ENCODE peak calls at places on chromosome 1, in five cellular contexts. D, Y, T, W and X are unnamed samples.

GRCh38 chr1:162087118-162087517 is 17.6 kb downstream of the NOS1AP start:
- DNase-seq in D (no peak), T (no peak), Y (no peak), W (no peak), X (no peak)

GRCh38 chr1:180343931-180344406 is 113.9 kb downstream of the LHX4 start:
- DNase-seq in W (no peak), D (peak; percentile 30), Y (no peak), T (no peak), X (no peak)

GRCh38 chr1:243447342-243447741 is 191.5 kb downstream of the SDCCAG8 start:
- DNase-seq in W (no peak), Y (no peak), T (peak; percentile 67), D (no peak), X (no peak)

GRCh38 chr1:2151252-2151651 is 43.3 kb downstream of the FAAP20 start:
- DNase-seq in Y (no peak), T (no peak), W (no peak), D (no peak), X (no peak)

GRCh38 chr1:194544012-194544411 is 1357.6 kb upstream of the B3GALT2 start:
- DNase-seq in D (no peak), W (no peak), Y (no peak), T (no peak), X (no peak)

GRCh38 chr1:7248402-7248805 is 463.1 kb downstream of the CAMTA1 start:
- DNase-seq in Y (no peak), D (no peak), T (no peak), W (no peak), X (no peak)

GRCh38 chr1:28161770-28162550 is 14.5 kb downstream of the PTAFR start:
- DNase-seq in T (no peak), Y (no peak), D (no peak), W (no peak), X (no peak)

GRCh38 chr1:163060343-163061007 is 8.7 kb upstream of the RGS4 start:
- DNase-seq in Y (no peak), W (no peak), T (no peak), D (no peak), X (no peak)

GRCh38 chr1:227094249-227094966 is 154.3 kb downstream of the COQ8A start:
- DNase-seq in D (no peak), T (no peak), W (no peak), Y (peak; percentile 28), X (peak; percentile 78)

GRCh38 chr1:68384321-68384813 is 65.4 kb downstream of the RPE65 start:
- DNase-seq in T (no peak), Y (peak; percentile 99), W (no peak), D (no peak), X (peak; percentile 11)

GRCh38 chr1:236016782-236017400 is 48.0 kb downstream of the NID1 start:
- DNase-seq in D (no peak), Y (no peak), W (no peak), T (no peak), X (no peak)

GRCh38 chr1:156248323-156248683 is 447 bp upstream of the PAQR6 start:
- DNase-seq in D (no peak), Y (no peak), T (no peak), W (no peak), X (no peak)

GRCh38 chr1:156253634-156254033 is 5.8 kb upstream of the PAQR6 start:
- DNase-seq in D (no peak), T (no peak), Y (no peak), W (no peak), X (no peak)

GRCh38 chr1:156247460-156248322 is at the start of gene PAQR6:
- DNase-seq in Y (no peak), W (peak; percentile 64), D (no peak), T (no peak), X (peak; percentile 53)

GRCh38 chr1:156249593-156249992 is 1.7 kb upstream of the PAQR6 start:
- DNase-seq in T (no peak), Y (no peak), W (no peak), D (no peak), X (no peak)

GRCh38 chr1:156251527-156251926 is 3.7 kb upstream of the PAQR6 start:
- DNase-seq in W (no peak), T (no peak), Y (no peak), D (no peak), X (no peak)
- TF ChIP-seq RAD21 in W (no peak), T (no peak), Y (no peak), D (no peak), X (no peak)

GRCh38 chr1:188669715-188670114 is 1807.9 kb downstream of the BRINP3 start:
- DNase-seq in W (no peak), D (no peak), Y (no peak), T (no peak), X (no peak)
- TF ChIP-seq CEBPB in W (no peak), D (no peak), Y (no peak), T (no peak), X (no peak)

GRCh38 chr1:32073387-32074229 is 869 bp downstream of the TMEM39B start:
- DNase-seq in W (no peak), D (peak; percentile 54), T (no peak), Y (no peak), X (no peak)
- TF ChIP-seq YY1 in W (no peak), D (no peak), T (no peak), Y (no peak), X (no peak)

DNA sequence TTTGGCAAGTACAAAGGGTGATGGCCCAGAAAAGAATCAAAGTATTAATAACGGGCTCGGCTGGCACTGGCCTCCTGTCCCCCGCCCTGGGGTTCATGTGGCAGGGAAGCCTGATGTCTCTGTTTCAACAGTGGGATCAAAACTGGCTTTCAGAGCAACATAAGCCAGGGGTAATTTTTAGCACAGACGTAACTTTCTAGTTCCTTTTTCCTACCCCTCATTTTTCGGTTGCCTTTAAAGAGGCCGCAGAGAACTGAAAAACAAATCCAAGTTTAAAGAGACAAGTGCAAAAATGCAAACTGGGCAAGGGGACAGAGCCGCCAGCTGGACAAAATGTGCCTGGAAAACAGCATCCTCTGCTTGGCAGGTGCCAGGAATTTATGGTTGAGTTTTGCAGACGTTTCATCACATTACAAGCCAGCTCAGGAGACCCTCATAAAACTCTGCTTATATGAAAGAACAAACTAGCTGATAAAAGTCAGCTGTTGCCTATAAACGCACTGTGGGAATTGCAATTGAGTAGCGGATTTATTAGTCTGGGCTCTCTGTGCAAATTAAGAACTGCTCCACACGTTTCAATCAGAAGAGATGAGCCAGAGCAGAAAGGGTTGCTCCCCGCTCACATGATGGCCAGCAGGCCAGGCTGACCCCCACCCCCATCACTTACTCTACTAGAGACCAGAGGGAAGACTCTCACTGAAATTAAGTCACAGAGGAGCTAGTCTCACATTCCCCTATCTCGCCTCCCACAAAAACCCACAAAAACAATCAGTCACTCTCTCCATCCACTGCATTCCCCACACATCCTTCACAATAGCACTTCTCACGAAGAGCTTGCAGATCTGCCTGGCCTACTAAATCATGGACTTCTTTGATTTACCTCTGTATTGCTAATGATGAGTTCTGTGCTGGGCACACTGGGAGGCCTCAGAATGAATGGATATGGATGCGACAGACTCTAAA is 15.8 kb upstream of the CDCA8 start:
- DNase-seq in W (no peak), Y (no peak), D (peak; percentile 68), T (no peak), X (no peak)
- TF ChIP-seq RAD21 in W (no peak), Y (no peak), D (peak; percentile 40), T (no peak), X (no peak)